ENCODE peak calls at places on chromosomes 7 and 10, in seven cellular contexts. Y, F, R, Q, O, X and A are unnamed samples.

GRCh38 chr10:118922226-118922625 is 107.3 kb upstream of the NANOS1 start:
- DNase-seq in O (no peak), R (no peak), Q (peak), F (no peak), Y (no peak), X (no peak), A (no peak)

GRCh38 chr7:141676618-141677017 is 25.3 kb downstream of the DENND11 start:
- DNase-seq in F (peak), O (no peak), X (no peak), R (no peak), Y (no peak), Q (peak), A (no peak)

GRCh38 chr10:78986419-78986818 is 82.3 kb upstream of the ZMIZ1 start:
- DNase-seq in X (no peak), Y (peak), F (peak), R (no peak), O (no peak), Q (no peak), A (no peak)

GRCh38 chr10:43823237-43823605 is 174.5 kb upstream of the ZNF32 start:
- DNase-seq in R (no peak), Y (no peak), O (no peak), Q (no peak), F (peak), X (no peak), A (no peak)

GRCh38 chr10:61179734-61180133 is 235.7 kb upstream of the RHOBTB1 start:
- DNase-seq in O (no peak), X (no peak), F (no peak), Q (no peak), Y (no peak), R (no peak), A (no peak)

GRCh38 chr7:33334349-33334748 is 205.0 kb downstream of the BBS9 start:
- DNase-seq in Y (peak), O (peak), R (peak), F (peak), Q (peak), X (peak), A (no peak)

GRCh38 chr10:14750900-14751575 is 23.7 kb downstream of the FAM107B start:
- DNase-seq in Q (no peak), O (no peak), X (no peak), R (no peak), F (no peak), Y (no peak), A (no peak)

GRCh38 chr7:43878867-43879266 is 9.6 kb upstream of the MRPS24 start:
- DNase-seq in F (peak), Q (no peak), X (no peak), O (no peak), Y (peak), R (peak), A (no peak)

GRCh38 chr7:2639994-2640830 is 8.4 kb downstream of the TTYH3 start:
- DNase-seq in R (no peak), X (no peak), O (no peak), Q (peak), Y (no peak), F (no peak), A (no peak)

GRCh38 chr7:39890411-39890810 is 59.6 kb upstream of the CDK13 start:
- DNase-seq in O (no peak), Q (no peak), F (no peak), X (no peak), R (no peak), Y (no peak), A (no peak)

GRCh38 chr10:95963202-95963991 is 55.6 kb downstream of the CC2D2B start:
- DNase-seq in Y (no peak), Q (no peak), F (no peak), O (no peak), X (no peak), R (no peak), A (no peak)

DNA sequence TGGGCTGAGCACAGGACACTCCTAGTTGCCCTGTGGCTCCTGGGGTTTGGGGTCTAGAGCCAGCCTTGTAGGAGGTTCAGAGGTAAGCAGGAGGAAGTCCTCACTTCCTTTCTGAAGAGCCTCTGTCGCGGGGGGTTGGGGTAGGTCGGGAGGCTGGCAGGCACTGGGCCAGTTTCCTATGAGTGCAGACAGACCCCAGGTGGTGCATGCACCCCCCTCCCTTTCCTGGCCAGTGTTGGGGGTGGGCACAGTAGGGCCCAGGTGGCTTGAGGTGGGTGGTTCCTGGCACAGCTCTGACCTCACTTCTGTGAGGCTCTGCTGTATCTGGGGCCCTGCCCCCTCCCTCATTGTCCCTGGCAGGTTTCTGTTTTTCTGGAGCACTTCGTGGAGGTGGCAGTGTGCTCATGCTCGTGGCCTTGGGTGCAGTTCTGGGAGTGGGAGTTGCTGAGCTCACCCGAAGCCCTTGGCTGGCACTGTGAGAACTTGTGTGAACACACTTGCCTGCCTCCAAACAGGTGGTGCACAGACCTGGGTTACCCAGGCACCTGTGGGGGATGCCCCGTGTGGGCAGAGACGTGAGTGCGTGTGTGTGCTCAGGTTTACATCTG is 1.8 kb downstream of the PALD1 start:
- DNase-seq in Q (no peak), X (no peak), Y (no peak), O (no peak), R (no peak), F (no peak), A (peak)
- H3K4me2 ChIP-seq in Q (no peak), X (peak), Y (no peak), O (peak), R (peak), F (no peak), A (peak)

GRCh38 chr10:132329565-132330485 is 2.2 kb upstream of the LRRC27 start:
- DNase-seq in Q (peak), R (peak), F (peak), Y (peak), X (no peak), O (no peak), A (peak)
- H3K9ac ChIP-seq in Q (no peak), R (peak), F (peak), Y (peak), X (no peak), O (peak), A (peak)

DNA sequence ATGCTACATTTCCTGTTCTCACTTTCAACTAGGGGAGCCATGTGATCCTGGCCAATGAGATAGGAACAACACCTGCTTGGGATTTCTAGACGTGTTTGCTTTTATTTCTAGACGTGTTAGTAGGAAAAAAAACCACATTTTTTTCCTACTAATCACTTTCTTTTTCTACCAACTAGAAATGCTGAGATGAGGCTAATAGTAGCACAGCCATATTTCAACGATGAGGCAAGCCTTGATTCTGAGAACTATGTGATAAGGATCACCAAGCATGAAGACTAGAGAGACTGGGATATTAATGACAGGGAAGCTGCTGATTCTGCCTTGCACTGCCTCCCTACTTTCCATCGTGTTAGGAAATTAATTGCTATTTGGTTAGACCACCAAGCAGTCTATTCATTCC is 98.3 kb downstream of the GPR37 start:
- DNase-seq in O (no peak), R (no peak), X (no peak), Y (peak), Q (no peak), F (no peak), A (no peak)
- H3K4me2 ChIP-seq in O (no peak), R (no peak), X (no peak), Y (peak), Q (no peak), F (no peak), A (no peak)

DNA sequence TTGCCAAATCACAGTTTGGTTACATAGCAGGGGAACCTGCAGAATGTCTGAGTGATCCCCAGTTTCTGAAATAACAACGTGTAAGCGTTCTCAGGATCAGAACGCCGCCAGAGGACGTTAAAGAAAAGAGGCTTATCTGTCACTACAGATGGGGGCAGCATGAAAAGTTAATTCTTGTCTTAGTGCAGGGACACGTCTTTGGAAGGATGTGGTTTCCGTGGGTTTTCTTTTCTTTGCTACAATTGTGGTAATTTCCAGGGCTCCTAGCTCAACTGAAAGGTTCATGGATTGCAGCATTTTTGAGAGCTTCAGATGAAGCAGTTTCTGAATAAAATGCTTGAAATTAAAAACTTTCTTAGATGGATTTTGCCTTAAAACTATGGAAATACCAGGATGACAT is 106.6 kb downstream of the PRKCQ start:
- DNase-seq in R (no peak), O (no peak), F (no peak), Y (no peak), X (no peak), Q (peak), A (peak)
- H3K9ac ChIP-seq in R (no peak), O (no peak), F (no peak), Y (no peak), X (no peak), Q (no peak), A (peak)

DNA sequence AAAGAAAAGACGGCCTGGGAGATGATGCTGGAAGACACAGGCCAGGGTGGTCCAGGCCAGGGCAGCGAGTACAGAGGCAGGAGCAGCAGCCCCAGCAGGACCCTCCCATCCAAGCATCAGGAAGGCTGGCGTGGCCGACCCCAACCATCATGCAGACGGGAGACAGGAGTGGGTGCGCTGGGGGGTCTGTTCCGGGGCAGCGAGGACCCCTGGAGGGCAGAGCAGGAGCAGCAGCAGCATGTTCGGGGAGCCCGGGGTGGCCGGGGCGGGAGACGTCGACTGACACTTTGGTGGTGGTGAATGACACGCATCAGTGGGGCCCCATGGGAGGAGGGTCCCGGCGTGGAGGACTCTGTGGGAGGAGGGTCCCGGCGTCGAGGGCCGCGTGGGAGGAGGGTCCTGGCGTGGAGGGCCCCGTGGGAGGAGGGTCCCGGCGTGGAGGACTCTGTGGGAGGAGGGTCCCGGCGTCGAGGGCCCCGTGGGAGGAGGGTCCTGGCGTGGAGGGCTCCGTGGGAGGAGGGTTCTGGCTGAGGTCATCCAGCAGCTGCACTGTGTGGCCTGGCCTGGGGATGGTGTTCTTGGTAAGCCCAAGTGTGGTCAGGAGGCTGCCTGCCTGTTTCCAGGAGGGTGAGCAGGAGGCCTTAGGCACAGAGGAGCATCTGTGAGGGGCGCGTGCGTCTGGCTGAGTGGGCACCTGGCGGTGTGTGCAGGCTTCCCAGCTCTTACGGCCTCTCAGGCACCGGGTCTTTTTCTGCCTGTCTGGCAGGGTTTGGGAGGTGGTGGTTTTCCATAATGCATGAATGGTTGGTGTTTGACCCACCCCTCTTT is 38.9 kb downstream of the FAM20C start:
- DNase-seq in O (peak), X (no peak), Y (no peak), Q (no peak), F (no peak), R (no peak), A (no peak)
- H3K4me2 ChIP-seq in O (no peak), X (no peak), Y (no peak), Q (no peak), F (no peak), R (no peak), A (no peak)

GRCh38 chr7:48188776-48189520 is 17.7 kb downstream of the ABCA13 start:
- DNase-seq in Q (peak), O (no peak), X (no peak), Y (no peak), R (peak), F (no peak), A (no peak)
- H3K9ac ChIP-seq in Q (no peak), O (no peak), X (no peak), Y (no peak), R (no peak), F (no peak), A (no peak)